ENCODE peak calls at places on chromosome 17, in four cellular contexts. G is adrenal gland, C is upper lobe of left lung, K is Peyer's patch. E is an unnamed sample.
A peak's percentile ranks its signal among the peaks of the same experiment; 100 is the strongest.

GRCh38 chr17:49977463-49978389 is 8.7 kb downstream of the DLX4 start:
- DNase-seq in K (no peak), C (no peak), G (no peak), E (no peak)

GRCh38 chr17:36749493-36749892 is 148.1 kb downstream of the MRM1 start:
- DNase-seq in C (no peak), G (no peak), K (no peak), E (no peak)

GRCh38 chr17:62704381-62704971 is 77.0 kb downstream of the MRC2 start:
- DNase-seq in K (no peak), C (no peak), G (no peak), E (no peak)

GRCh38 chr17:36731091-36731490 is 129.7 kb downstream of the MRM1 start:
- DNase-seq in G (no peak), C (no peak), K (no peak), E (no peak)

GRCh38 chr17:68319420-68320162 is 28.3 kb downstream of the ARSG start:
- DNase-seq in C (no peak), K (no peak), G (no peak), E (no peak)

GRCh38 chr17:27319536-27320221 is 25.8 kb downstream of the WSB1 start:
- DNase-seq in G (peak; percentile 89), K (no peak), C (no peak), E (no peak)

GRCh38 chr17:36629252-36629847 is 28.0 kb downstream of the MRM1 start:
- DNase-seq in G (peak; percentile 80), C (peak; percentile 85), K (peak; percentile 65), E (peak; percentile 84)

GRCh38 chr17:45876539-45876938 is 17.8 kb upstream of the MAPT start:
- DNase-seq in C (no peak), K (no peak), G (no peak), E (no peak)

GRCh38 chr17:1304962-1305361 is 25.5 kb downstream of the TRARG1 start:
- DNase-seq in C (no peak), K (no peak), G (no peak), E (no peak)

GRCh38 chr17:36679815-36680467 is 78.6 kb downstream of the MRM1 start:
- DNase-seq in C (no peak), G (no peak), K (no peak), E (no peak)

GRCh38 chr17:15934866-15935265 is 10.1 kb upstream of the ADORA2B start:
- DNase-seq in C (no peak), G (no peak), K (no peak), E (no peak)

GRCh38 chr17:527247-527646 is 174.6 kb upstream of the RPH3AL start:
- DNase-seq in C (no peak), K (no peak), G (no peak), E (no peak)

GRCh38 chr17:77476498-77476897 is 335.7 kb downstream of the SEC14L1 start:
- DNase-seq in G (no peak), C (no peak), K (no peak), E (no peak)

GRCh38 chr17:47276868-47277267 is 23.2 kb downstream of the ITGB3 start:
- DNase-seq in G (peak; percentile 81), K (no peak), C (no peak), E (no peak)

GRCh38 chr17:66240630-66241029 is 11.4 kb upstream of the APOH start:
- DNase-seq in G (no peak), C (no peak), K (no peak), E (no peak)

GRCh38 chr17:7613769-7614421 is 802 bp downstream of the FXR2 start:
- DNase-seq in G (no peak), K (no peak), C (no peak), E (no peak)

GRCh38 chr17:31357831-31358400 is 33.6 kb upstream of the RAB11FIP4 start:
- DNase-seq in G (no peak), K (no peak), C (no peak), E (no peak)

GRCh38 chr17:49787932-49788442 is 494 bp upstream of the KAT7 start:
- DNase-seq in K (no peak), G (no peak), C (no peak), E (no peak)

GRCh38 chr17:36728030-36728991 is 126.9 kb downstream of the MRM1 start:
- DNase-seq in K (no peak), C (peak; percentile 52), G (no peak), E (no peak)

GRCh38 chr17:2904135-2904534 is 107.9 kb downstream of the RAP1GAP2 start:
- DNase-seq in C (no peak), G (no peak), K (no peak), E (no peak)

GRCh38 chr17:27489045-27489715 is 32.9 kb downstream of the KSR1 start:
- DNase-seq in K (no peak), G (peak; percentile 74), C (peak; percentile 52), E (no peak)

GRCh38 chr17:7588553-7589203 is 1.2 kb downstream of the SOX15 start:
- DNase-seq in G (no peak), C (peak; percentile 75), K (no peak), E (no peak)

GRCh38 chr17:67244621-67245072 is 349 bp downstream of the HELZ start:
- DNase-seq in K (no peak), G (no peak), C (no peak), E (peak; percentile 39)

GRCh38 chr17:57665696-57666095 is 79.4 kb downstream of the CCDC182 start:
- DNase-seq in K (no peak), C (no peak), G (peak; percentile 19), E (no peak)

GRCh38 chr17:65009848-65010247 is 46.7 kb downstream of the GNA13 start:
- DNase-seq in G (no peak), C (no peak), K (no peak), E (no peak)

GRCh38 chr17:39244016-39244599 is 18.4 kb upstream of the STAC2 start:
- DNase-seq in C (no peak), G (no peak), K (peak; percentile 60), E (no peak)

GRCh38 chr17:49659983-49660382 is 17.9 kb downstream of the SPOP start:
- DNase-seq in C (no peak), G (no peak), K (no peak), E (no peak)

GRCh38 chr17:60442271-60443201 is 20.2 kb downstream of the CHCT1 start:
- DNase-seq in C (no peak), K (no peak), G (no peak), E (no peak)

GRCh38 chr17:39739020-39739884 is 1.5 kb downstream of the GRB7 start:
- DNase-seq in K (no peak), G (no peak), C (peak; percentile 81), E (no peak)

GRCh38 chr17:45763182-45763581 is 20.9 kb upstream of the CRHR1 start:
- DNase-seq in G (no peak), C (peak; percentile 39), K (no peak), E (no peak)

GRCh38 chr17:16971458-16972338 is at the start of gene TNFRSF13B:
- DNase-seq in G (no peak), C (peak; percentile 76), K (peak; percentile 80), E (no peak)

GRCh38 chr17:1455748-1456599 is at the start of gene CRK:
- DNase-seq in G (peak; percentile 95), C (peak; percentile 100), K (peak; percentile 93), E (peak; percentile 99)

GRCh38 chr17:59152925-59153324 is 2.1 kb downstream of the SKA2 start:
- DNase-seq in G (no peak), C (no peak), K (no peak), E (no peak)

GRCh38 chr17:59154335-59154720 is 658 bp downstream of the SKA2 start:
- DNase-seq in G (peak; percentile 48), K (peak; percentile 33), C (peak; percentile 68), E (no peak)

GRCh38 chr17:59151591-59151990 is 3.4 kb downstream of the SKA2 start:
- DNase-seq in C (no peak), G (no peak), K (no peak), E (no peak)

GRCh38 chr17:59155439-59156177 is at the start of gene PRR11:
- DNase-seq in K (peak; percentile 98), G (peak; percentile 98), C (no peak), E (peak; percentile 53)

DNA sequence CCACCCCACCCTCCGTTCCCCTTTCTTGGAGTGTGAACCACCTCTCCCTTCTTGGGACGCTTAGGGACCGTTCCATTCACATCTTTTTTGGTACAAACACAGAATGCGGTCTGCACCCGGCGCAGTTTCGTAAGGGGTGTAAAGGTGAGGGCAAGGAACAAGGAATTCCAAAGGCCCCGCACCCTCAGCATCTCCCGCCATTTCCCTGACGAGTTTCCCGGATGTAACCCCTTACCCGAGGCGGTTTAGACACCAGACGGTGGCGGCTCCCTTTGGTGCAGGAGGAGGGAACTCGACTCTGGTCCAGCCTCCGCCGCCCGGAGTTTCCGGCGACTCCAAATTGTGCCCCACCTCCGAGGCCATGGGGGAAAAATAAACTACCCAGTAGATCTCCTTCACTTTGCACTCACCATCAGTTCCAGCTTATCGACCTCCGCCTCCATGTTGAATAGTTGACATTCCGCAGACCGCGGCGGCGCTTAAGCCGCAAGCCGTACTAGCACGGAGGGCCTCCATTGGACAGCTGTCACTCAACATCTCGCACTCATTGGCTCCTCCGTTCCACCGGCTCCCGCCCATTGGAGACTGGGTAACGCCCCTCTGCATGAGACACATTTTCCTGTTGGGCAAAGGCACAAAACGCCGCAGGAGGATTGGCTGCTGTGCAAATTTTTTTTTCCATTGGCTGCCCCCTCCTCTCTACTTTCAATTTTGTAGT is at the start of gene SKA2:
- DNase-seq in K (peak; percentile 91), C (peak; percentile 90), G (peak; percentile 98), E (peak; percentile 50)
- TF ChIP-seq POLR2A in K (peak; percentile 26), C (peak; percentile 15), G (no peak), E (no peak)

GRCh38 chr17:18181358-18181757 is 2.3 kb upstream of the ALKBH5 start:
- DNase-seq in G (no peak), C (no peak), K (no peak), E (no peak)

GRCh38 chr17:18183334-18184142 is at the start of gene ALKBH5:
- DNase-seq in K (peak; percentile 96), G (peak; percentile 99), C (peak; percentile 98), E (peak; percentile 98)

GRCh38 chr17:18184143-18185007 is 747 bp downstream of the ALKBH5 start:
- DNase-seq in G (peak; percentile 71), C (peak; percentile 88), K (peak; percentile 60), E (peak; percentile 37)

GRCh38 chr17:18182190-18182977 is 1.2 kb upstream of the ALKBH5 start:
- DNase-seq in K (no peak), C (no peak), G (peak; percentile 56), E (no peak)

GRCh38 chr17:18182978-18183333 is 672 bp upstream of the ALKBH5 start:
- DNase-seq in G (peak; percentile 83), K (peak; percentile 77), C (peak; percentile 98), E (peak; percentile 77)
- TF ChIP-seq POLR2A in G (no peak), K (no peak), C (peak; percentile 39), E (peak; percentile 74)

GRCh38 chr17:4908711-4909496 is 6.0 kb upstream of the CHRNE start:
- DNase-seq in G (peak; percentile 94), K (peak; percentile 83), C (peak; percentile 92), E (peak; percentile 71)
- TF ChIP-seq POLR2A in G (no peak), K (no peak), C (no peak), E (no peak)

GRCh38 chr17:75516619-75517276 is 420 bp downstream of the TSEN54 start:
- DNase-seq in G (no peak), C (no peak), K (peak; percentile 37), E (no peak)
- TF ChIP-seq POLR2A in G (no peak), C (no peak), K (no peak), E (no peak)